ENCODE peak calls at places on chromosomes 6 and 20, in eight cellular contexts. T is fibroblast of gingiva; S is stimulated activated CD4-positive, alpha-beta T cell treated with anti-CD3 and anti-CD28 coated beads, Interleukin-4, amount 100 ng/mL, for 4 hours; Y is D341Med; W is naive B cell; N is right cardiac atrium; G is AG09309; U is EH. B is an unnamed sample.

GRCh38 chr20:21562656-21563055 is 48.8 kb upstream of the NKX2-2 start:
- DNase-seq in U (no peak), N (no peak), W (no peak), G (no peak), S (no peak), Y (no peak), T (no peak), B (no peak)

GRCh38 chr20:36487069-36487468 is 54.2 kb upstream of the MYL9 start:
- DNase-seq in S (no peak), T (no peak), U (no peak), Y (no peak), G (no peak), N (peak; percentile 37), W (no peak), B (no peak)

GRCh38 chr6:90574610-90575009 is 12.3 kb downstream of the MAP3K7 start:
- DNase-seq in W (peak; percentile 5), S (no peak), U (peak; percentile 37), T (peak; percentile 51), Y (no peak), N (no peak), G (no peak), B (no peak)

GRCh38 chr6:20569000-20569610 is 34.8 kb downstream of the CDKAL1 start:
- DNase-seq in G (no peak), S (no peak), Y (no peak), U (no peak), N (no peak), T (no peak), W (no peak), B (no peak)

GRCh38 chr6:147071786-147072185 is 132.4 kb upstream of the STXBP5 start:
- DNase-seq in S (no peak), W (no peak), Y (no peak), T (no peak), N (no peak), G (no peak), U (no peak), B (no peak)

GRCh38 chr6:108850669-108851467 is 2.6 kb downstream of the ARMC2 start:
- DNase-seq in U (no peak), G (no peak), T (peak; percentile 61), Y (no peak), S (no peak), W (no peak), N (peak; percentile 66), B (no peak)

GRCh38 chr6:62328607-62329006 is 42.6 kb upstream of the KHDRBS2 start:
- DNase-seq in Y (no peak), W (no peak), G (no peak), N (no peak), S (no peak), T (no peak), U (no peak), B (no peak)

GRCh38 chr6:42821846-42822245 is 40.0 kb downstream of the BICRAL start:
- DNase-seq in S (no peak), N (no peak), W (no peak), U (no peak), T (no peak), G (no peak), Y (no peak), B (no peak)

B was measured in stromal cell of bone marrow.